ENCODE peak calls at places on chromosomes 6 and 20, in ten cellular contexts. One of them, this sample, is unnamed.

GRCh38 chr20:16944753-16945152 is 196.6 kb downstream of the OTOR start:
- DNase-seq in Calu3: no peak
- DNase-seq in astrocyte of the spinal cord: no peak
- DNase-seq in breast epithelium: no peak
- DNase-seq in bronchial epithelial cell: no peak
- DNase-seq in upper lobe of right lung: no peak
- DNase-seq in psoas muscle: no peak
- DNase-seq in HepG2: no peak
- DNase-seq in AG04450: no peak
- DNase-seq in astrocyte of the cerebellum: no peak
- DNase-seq in this sample: no peak

GRCh38 chr6:123925360-123925759 is 121.7 kb downstream of the NKAIN2 start:
- DNase-seq in HepG2: no peak
- DNase-seq in upper lobe of right lung: no peak
- DNase-seq in AG04450: no peak
- DNase-seq in astrocyte of the cerebellum: peak
- DNase-seq in psoas muscle: no peak
- DNase-seq in Calu3: no peak
- DNase-seq in astrocyte of the spinal cord: peak
- DNase-seq in breast epithelium: no peak
- DNase-seq in bronchial epithelial cell: peak
- DNase-seq in this sample: no peak

GRCh38 chr6:13624871-13625288 is 9.7 kb downstream of the NOL7 start:
- DNase-seq in breast epithelium: no peak
- DNase-seq in astrocyte of the spinal cord: peak
- DNase-seq in Calu3: peak
- DNase-seq in upper lobe of right lung: no peak
- DNase-seq in HepG2: peak
- DNase-seq in bronchial epithelial cell: peak
- DNase-seq in AG04450: no peak
- DNase-seq in psoas muscle: no peak
- DNase-seq in astrocyte of the cerebellum: no peak
- DNase-seq in this sample: no peak

GRCh38 chr20:4444404-4444803 is 277.3 kb upstream of the PRND start:
- DNase-seq in upper lobe of right lung: no peak
- DNase-seq in AG04450: no peak
- DNase-seq in HepG2: no peak
- DNase-seq in breast epithelium: no peak
- DNase-seq in Calu3: no peak
- DNase-seq in psoas muscle: no peak
- DNase-seq in astrocyte of the cerebellum: peak
- DNase-seq in astrocyte of the spinal cord: peak
- DNase-seq in bronchial epithelial cell: peak
- DNase-seq in this sample: no peak

GRCh38 chr6:30725713-30726505 is 5.8 kb downstream of the TUBB start:
- DNase-seq in bronchial epithelial cell: peak
- DNase-seq in AG04450: no peak
- DNase-seq in Calu3: no peak
- DNase-seq in astrocyte of the cerebellum: no peak
- DNase-seq in HepG2: no peak
- DNase-seq in breast epithelium: no peak
- DNase-seq in astrocyte of the spinal cord: peak
- DNase-seq in psoas muscle: no peak
- DNase-seq in upper lobe of right lung: no peak
- DNase-seq in this sample: no peak

GRCh38 chr6:44528716-44529115 is 141.2 kb downstream of the CDC5L start:
- DNase-seq in upper lobe of right lung: no peak
- DNase-seq in astrocyte of the cerebellum: no peak
- DNase-seq in psoas muscle: no peak
- DNase-seq in breast epithelium: no peak
- DNase-seq in AG04450: no peak
- DNase-seq in HepG2: no peak
- DNase-seq in Calu3: no peak
- DNase-seq in astrocyte of the spinal cord: no peak
- DNase-seq in bronchial epithelial cell: no peak
- DNase-seq in this sample: no peak

GRCh38 chr6:139443226-139444112 is 69.0 kb upstream of the CITED2 start:
- DNase-seq in psoas muscle: no peak
- DNase-seq in bronchial epithelial cell: no peak
- DNase-seq in astrocyte of the spinal cord: peak
- DNase-seq in breast epithelium: no peak
- DNase-seq in HepG2: no peak
- DNase-seq in AG04450: peak
- DNase-seq in Calu3: no peak
- DNase-seq in upper lobe of right lung: no peak
- DNase-seq in astrocyte of the cerebellum: no peak
- DNase-seq in this sample: no peak

GRCh38 chr6:35469711-35470662 is 1.8 kb downstream of the RPL10A start:
- DNase-seq in HepG2: peak
- DNase-seq in psoas muscle: peak
- DNase-seq in breast epithelium: no peak
- DNase-seq in astrocyte of the spinal cord: no peak
- DNase-seq in Calu3: peak
- DNase-seq in bronchial epithelial cell: peak
- DNase-seq in astrocyte of the cerebellum: no peak
- DNase-seq in AG04450: no peak
- DNase-seq in upper lobe of right lung: no peak
- DNase-seq in this sample: no peak

GRCh38 chr20:1685304-1686052 is 27.9 kb upstream of the SIRPG start:
- DNase-seq in AG04450: no peak
- DNase-seq in HepG2: no peak
- DNase-seq in Calu3: no peak
- DNase-seq in psoas muscle: no peak
- DNase-seq in bronchial epithelial cell: no peak
- DNase-seq in astrocyte of the spinal cord: no peak
- DNase-seq in upper lobe of right lung: no peak
- DNase-seq in breast epithelium: no peak
- DNase-seq in astrocyte of the cerebellum: no peak
- DNase-seq in this sample: no peak

GRCh38 chr6:67201563-67201962 is 1433.5 kb upstream of the ADGRB3 start:
- DNase-seq in upper lobe of right lung: no peak
- DNase-seq in Calu3: no peak
- DNase-seq in breast epithelium: no peak
- DNase-seq in psoas muscle: no peak
- DNase-seq in astrocyte of the cerebellum: no peak
- DNase-seq in bronchial epithelial cell: no peak
- DNase-seq in astrocyte of the spinal cord: no peak
- DNase-seq in AG04450: no peak
- DNase-seq in HepG2: no peak
- DNase-seq in this sample: no peak

GRCh38 chr20:48635791-48636267 is 192.0 kb downstream of the PREX1 start:
- DNase-seq in astrocyte of the cerebellum: no peak
- DNase-seq in astrocyte of the spinal cord: peak
- DNase-seq in Calu3: peak
- DNase-seq in psoas muscle: peak
- DNase-seq in bronchial epithelial cell: peak
- DNase-seq in HepG2: peak
- DNase-seq in AG04450: no peak
- DNase-seq in upper lobe of right lung: peak
- DNase-seq in breast epithelium: no peak
- DNase-seq in this sample: no peak

GRCh38 chr20:23318347-23318746 is 32.2 kb upstream of the NXT1 start:
- DNase-seq in astrocyte of the cerebellum: no peak
- DNase-seq in astrocyte of the spinal cord: no peak
- DNase-seq in upper lobe of right lung: no peak
- DNase-seq in psoas muscle: no peak
- DNase-seq in Calu3: no peak
- DNase-seq in AG04450: no peak
- DNase-seq in HepG2: no peak
- DNase-seq in breast epithelium: no peak
- DNase-seq in bronchial epithelial cell: no peak
- DNase-seq in this sample: no peak

GRCh38 chr20:62117658-62118057 is 4.6 kb upstream of the LSM14B start:
- DNase-seq in breast epithelium: no peak
- DNase-seq in bronchial epithelial cell: no peak
- DNase-seq in upper lobe of right lung: no peak
- DNase-seq in Calu3: no peak
- DNase-seq in AG04450: no peak
- DNase-seq in HepG2: no peak
- DNase-seq in astrocyte of the cerebellum: no peak
- DNase-seq in psoas muscle: peak
- DNase-seq in astrocyte of the spinal cord: no peak
- DNase-seq in this sample: no peak

GRCh38 chr6:163132050-163132750 is 282.3 kb upstream of the QKI start:
- DNase-seq in astrocyte of the cerebellum: peak
- DNase-seq in upper lobe of right lung: no peak
- DNase-seq in psoas muscle: no peak
- DNase-seq in bronchial epithelial cell: no peak
- DNase-seq in HepG2: no peak
- DNase-seq in breast epithelium: no peak
- DNase-seq in AG04450: no peak
- DNase-seq in Calu3: no peak
- DNase-seq in astrocyte of the spinal cord: peak
- DNase-seq in this sample: no peak

GRCh38 chr6:17038316-17038715 is 63.5 kb upstream of the STMND1 start:
- DNase-seq in astrocyte of the spinal cord: no peak
- DNase-seq in astrocyte of the cerebellum: no peak
- DNase-seq in upper lobe of right lung: no peak
- DNase-seq in bronchial epithelial cell: no peak
- DNase-seq in breast epithelium: no peak
- DNase-seq in AG04450: peak
- DNase-seq in Calu3: no peak
- DNase-seq in HepG2: no peak
- DNase-seq in psoas muscle: no peak
- DNase-seq in this sample: no peak

GRCh38 chr6:17045581-17046322 is 56.1 kb upstream of the STMND1 start:
- DNase-seq in HepG2: no peak
- DNase-seq in psoas muscle: no peak
- DNase-seq in AG04450: no peak
- DNase-seq in astrocyte of the cerebellum: no peak
- DNase-seq in breast epithelium: no peak
- DNase-seq in astrocyte of the spinal cord: peak
- DNase-seq in bronchial epithelial cell: no peak
- DNase-seq in Calu3: no peak
- DNase-seq in upper lobe of right lung: no peak
- DNase-seq in this sample: no peak

GRCh38 chr6:17039266-17039665 is 62.6 kb upstream of the STMND1 start:
- DNase-seq in upper lobe of right lung: no peak
- DNase-seq in psoas muscle: no peak
- DNase-seq in Calu3: no peak
- DNase-seq in AG04450: no peak
- DNase-seq in HepG2: no peak
- DNase-seq in breast epithelium: no peak
- DNase-seq in astrocyte of the spinal cord: no peak
- DNase-seq in astrocyte of the cerebellum: no peak
- DNase-seq in bronchial epithelial cell: peak
- DNase-seq in this sample: no peak

GRCh38 chr6:17043148-17043522 is 58.7 kb upstream of the STMND1 start:
- DNase-seq in bronchial epithelial cell: no peak
- DNase-seq in HepG2: no peak
- DNase-seq in breast epithelium: no peak
- DNase-seq in psoas muscle: no peak
- DNase-seq in astrocyte of the spinal cord: no peak
- DNase-seq in astrocyte of the cerebellum: no peak
- DNase-seq in Calu3: no peak
- DNase-seq in AG04450: no peak
- DNase-seq in upper lobe of right lung: no peak
- DNase-seq in this sample: no peak

DNA sequence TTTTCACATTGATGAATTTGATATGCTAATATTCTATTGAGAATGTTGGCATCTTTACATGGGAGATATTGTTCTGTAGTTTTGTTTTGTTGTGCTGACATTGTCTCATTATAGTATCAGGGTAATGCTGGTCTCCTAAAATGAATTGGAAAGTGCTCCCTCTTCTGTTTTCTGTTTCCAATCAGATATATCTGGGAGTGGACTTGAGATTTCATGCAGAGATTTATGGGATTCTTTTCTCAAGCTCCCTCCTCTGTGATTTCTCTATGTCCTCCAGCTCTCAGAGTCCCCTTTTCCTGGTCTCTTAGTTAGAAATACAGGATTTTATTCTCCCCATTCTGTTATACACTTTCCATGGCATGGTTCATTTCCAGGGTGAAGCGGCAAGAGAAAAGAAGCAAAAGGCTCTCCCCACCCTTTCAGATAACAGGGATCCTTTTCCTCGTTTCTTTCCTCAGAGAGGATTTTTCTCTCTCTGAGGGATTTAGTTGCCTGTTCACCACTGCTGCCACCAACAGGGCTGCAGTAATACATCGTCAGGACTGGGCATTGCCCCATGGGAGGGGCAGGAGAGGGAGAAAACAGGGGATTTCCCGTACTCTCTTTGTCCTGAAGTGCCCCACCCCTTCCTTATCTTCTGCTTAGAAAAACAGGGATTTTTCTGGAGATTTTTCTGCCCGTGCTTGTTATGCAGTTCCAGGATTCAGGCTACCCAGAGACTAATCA is 59.3 kb upstream of the STMND1 start:
- DNase-seq in astrocyte of the spinal cord: peak
- DNase-seq in AG04450: no peak
- DNase-seq in astrocyte of the cerebellum: no peak
- DNase-seq in breast epithelium: no peak
- DNase-seq in bronchial epithelial cell: peak
- DNase-seq in HepG2: peak
- DNase-seq in upper lobe of right lung: no peak
- DNase-seq in Calu3: peak
- DNase-seq in psoas muscle: no peak
- DNase-seq in this sample: no peak
- TF ChIP-seq CTCF in astrocyte of the spinal cord: peak
- TF ChIP-seq CTCF in AG04450: peak
- TF ChIP-seq CTCF in astrocyte of the cerebellum: peak
- TF ChIP-seq CTCF in breast epithelium: peak
- TF ChIP-seq CTCF in bronchial epithelial cell: peak
- TF ChIP-seq CTCF in HepG2: peak
- TF ChIP-seq CTCF in upper lobe of right lung: peak
- TF ChIP-seq CTCF in Calu3: no peak
- TF ChIP-seq CTCF in psoas muscle: no peak
- TF ChIP-seq CTCF in this sample: peak

GRCh38 chr6:92122746-92123145 is 1296.6 kb downstream of the EPHA7 start:
- DNase-seq in AG04450: no peak
- DNase-seq in psoas muscle: no peak
- DNase-seq in HepG2: peak
- DNase-seq in Calu3: no peak
- DNase-seq in bronchial epithelial cell: peak
- DNase-seq in breast epithelium: no peak
- DNase-seq in astrocyte of the spinal cord: peak
- DNase-seq in upper lobe of right lung: no peak
- DNase-seq in astrocyte of the cerebellum: no peak
- DNase-seq in this sample: no peak
- TF ChIP-seq CTCF in AG04450: peak
- TF ChIP-seq CTCF in psoas muscle: peak
- TF ChIP-seq CTCF in HepG2: peak
- TF ChIP-seq CTCF in Calu3: no peak
- TF ChIP-seq CTCF in bronchial epithelial cell: peak
- TF ChIP-seq CTCF in breast epithelium: no peak
- TF ChIP-seq CTCF in astrocyte of the spinal cord: peak
- TF ChIP-seq CTCF in upper lobe of right lung: peak
- TF ChIP-seq CTCF in astrocyte of the cerebellum: peak
- TF ChIP-seq CTCF in this sample: peak

GRCh38 chr6:111027219-111027618 is 45.4 kb downstream of the RPF2 start:
- DNase-seq in psoas muscle: no peak
- DNase-seq in upper lobe of right lung: no peak
- DNase-seq in breast epithelium: no peak
- DNase-seq in astrocyte of the cerebellum: no peak
- DNase-seq in HepG2: no peak
- DNase-seq in Calu3: no peak
- DNase-seq in astrocyte of the spinal cord: no peak
- DNase-seq in AG04450: no peak
- DNase-seq in bronchial epithelial cell: no peak
- DNase-seq in this sample: no peak
- TF ChIP-seq CTCF in psoas muscle: peak
- TF ChIP-seq CTCF in upper lobe of right lung: no peak
- TF ChIP-seq CTCF in breast epithelium: no peak
- TF ChIP-seq CTCF in astrocyte of the cerebellum: no peak
- TF ChIP-seq CTCF in HepG2: peak
- TF ChIP-seq CTCF in Calu3: no peak
- TF ChIP-seq CTCF in astrocyte of the spinal cord: no peak
- TF ChIP-seq CTCF in AG04450: no peak
- TF ChIP-seq CTCF in bronchial epithelial cell: no peak
- TF ChIP-seq CTCF in this sample: no peak

GRCh38 chr6:1611322-1611571 is 1.5 kb downstream of the FOXC1 start:
- DNase-seq in AG04450: no peak
- DNase-seq in Calu3: peak
- DNase-seq in HepG2: no peak
- DNase-seq in upper lobe of right lung: no peak
- DNase-seq in psoas muscle: no peak
- DNase-seq in astrocyte of the cerebellum: no peak
- DNase-seq in astrocyte of the spinal cord: no peak
- DNase-seq in bronchial epithelial cell: no peak
- DNase-seq in breast epithelium: no peak
- DNase-seq in this sample: no peak
- TF ChIP-seq CTCF in AG04450: peak
- TF ChIP-seq CTCF in Calu3: no peak
- TF ChIP-seq CTCF in HepG2: peak
- TF ChIP-seq CTCF in upper lobe of right lung: no peak
- TF ChIP-seq CTCF in psoas muscle: peak
- TF ChIP-seq CTCF in astrocyte of the cerebellum: no peak
- TF ChIP-seq CTCF in astrocyte of the spinal cord: peak
- TF ChIP-seq CTCF in bronchial epithelial cell: peak
- TF ChIP-seq CTCF in breast epithelium: no peak
- TF ChIP-seq CTCF in this sample: no peak